ENCODE peak calls at places on chromosomes 1 and 21, in four cellular contexts. X is K562, N is A549, W is H1. E is an unnamed sample.

GRCh38 chr1:16162163-16162822 is 6.4 kb upstream of the EPHA2 start:
- DNase-seq in X (peak; percentile 96), N (no peak), W (peak; percentile 87), E (no peak)

GRCh38 chr1:223844521-223844961 is 1.2 kb downstream of the TP53BP2 start:
- DNase-seq in X (no peak), N (no peak), W (no peak), E (no peak)

GRCh38 chr21:45440736-45441350 is 35.9 kb downstream of the COL18A1 start:
- DNase-seq in X (no peak), N (no peak), W (no peak), E (no peak)

GRCh38 chr21:30329203-30329868 is 8.2 kb downstream of the KRTAP27-1 start:
- DNase-seq in X (no peak), N (no peak), W (no peak), E (no peak)

GRCh38 chr1:233240839-233241682 is 54.5 kb downstream of the PCNX2 start:
- DNase-seq in X (peak; percentile 49), N (peak; percentile 64), W (no peak), E (peak; percentile 8)

GRCh38 chr1:113784104-113784779 is 25.0 kb upstream of the PHTF1 start:
- DNase-seq in X (no peak), N (no peak), W (no peak), E (no peak)

GRCh38 chr1:244352156-244352830 is 99.4 kb downstream of the ADSS2 start:
- DNase-seq in X (no peak), N (no peak), W (no peak), E (no peak)

GRCh38 chr21:26120833-26121232 is 49.7 kb downstream of the APP start:
- DNase-seq in X (no peak), N (no peak), W (no peak), E (no peak)

GRCh38 chr1:166479052-166479631 is 312.3 kb upstream of the FAM78B start:
- DNase-seq in X (peak; percentile 66), N (peak; percentile 42), W (peak; percentile 78), E (peak; percentile 30)

GRCh38 chr1:201561604-201562003 is 22.7 kb downstream of the NAV1 start:
- DNase-seq in X (no peak), N (no peak), W (no peak), E (no peak)

GRCh38 chr1:52059326-52059725 is 3.2 kb downstream of the BTF3L4 start:
- DNase-seq in X (no peak), N (no peak), W (no peak), E (no peak)

GRCh38 chr21:37447288-37447936 is 80.8 kb downstream of the DYRK1A start:
- DNase-seq in X (no peak), N (no peak), W (no peak), E (no peak)

GRCh38 chr1:28577052-28577678 is 14.9 kb upstream of the RAB42 start:
- DNase-seq in X (peak; percentile 31), N (no peak), W (no peak), E (peak; percentile 25)

GRCh38 chr1:203028067-203028783 is 1.9 kb downstream of the PPFIA4 start:
- DNase-seq in X (no peak), N (no peak), W (no peak), E (no peak)

GRCh38 chr1:234743866-234744581 is 134.0 kb upstream of the IRF2BP2 start:
- DNase-seq in X (no peak), N (no peak), W (no peak), E (no peak)

GRCh38 chr1:168636642-168637111 is 60.3 kb downstream of the XCL1 start:
- DNase-seq in X (no peak), N (peak; percentile 19), W (no peak), E (no peak)

GRCh38 chr1:40421348-40421693 is 29.0 kb upstream of the ZFP69B start:
- DNase-seq in X (no peak), N (no peak), W (no peak), E (no peak)

GRCh38 chr1:81305997-81306452 is 494.7 kb upstream of the ADGRL2 start:
- DNase-seq in X (no peak), N (peak; percentile 45), W (peak; percentile 49), E (no peak)

GRCh38 chr1:196438324-196438723 is 169.9 kb downstream of the KCNT2 start:
- DNase-seq in X (no peak), N (peak; percentile 80), W (no peak), E (peak; percentile 84)

DNA sequence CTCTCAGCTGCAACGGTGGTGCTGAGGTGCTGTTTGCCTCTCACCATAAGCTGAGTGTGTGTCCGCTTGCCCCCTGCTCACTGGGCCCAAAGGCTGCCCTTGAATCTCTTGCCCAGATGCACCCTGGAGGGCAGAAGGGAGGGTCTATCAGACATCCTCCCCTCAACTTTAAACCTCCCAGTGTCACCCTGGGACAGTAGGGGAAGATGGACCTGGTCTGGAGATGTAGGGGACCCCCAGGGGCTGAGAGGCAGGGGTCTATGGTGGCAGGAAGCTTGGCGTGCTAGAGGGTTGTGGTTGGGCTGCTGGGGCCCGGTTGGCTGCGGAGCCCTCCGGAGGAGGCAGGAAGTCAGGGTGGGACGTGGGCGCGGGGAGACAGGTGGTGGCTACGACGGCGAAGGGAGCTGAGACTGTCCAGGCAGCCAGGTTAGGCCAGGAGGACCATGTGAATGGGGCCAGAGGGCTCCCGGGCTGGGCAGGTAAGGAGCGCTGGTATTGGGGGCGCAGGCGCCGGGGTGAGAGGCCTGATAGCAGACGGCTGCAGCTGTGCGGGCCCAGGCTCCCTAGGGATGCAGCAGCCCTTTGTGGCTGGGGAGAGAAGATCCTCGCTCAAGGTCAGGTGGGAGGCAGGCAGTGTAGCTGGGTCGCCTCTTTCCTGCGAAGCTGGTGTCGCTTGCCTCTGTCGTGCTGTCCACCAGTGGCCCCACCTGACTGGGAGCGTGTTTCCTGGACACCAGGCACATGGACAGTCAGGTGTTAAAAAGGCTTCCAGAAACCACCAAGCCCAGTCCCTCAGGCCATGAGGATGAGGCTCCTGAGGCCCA is at the start of gene LCK:
- DNase-seq in X (no peak), N (no peak), W (peak; percentile 55), E (no peak)
- TF ChIP-seq RNF2 in X (no peak), N (no peak), W (no peak), E (no peak)

GRCh38 chr1:184664042-184664659 is 90.5 kb downstream of the EDEM3 start:
- DNase-seq in X (peak; percentile 77), N (peak; percentile 56), W (peak; percentile 94), E (peak; percentile 19)
- TF ChIP-seq RNF2 in X (no peak), N (no peak), W (no peak), E (no peak)

GRCh38 chr21:43921979-43922945 is 57.2 kb downstream of the AGPAT3 start:
- DNase-seq in X (peak; percentile 89), N (no peak), W (no peak), E (no peak)
- TF ChIP-seq RNF2 in X (peak; percentile 97), N (no peak), W (no peak), E (no peak)

GRCh38 chr1:6127587-6128163 is 52.4 kb downstream of the CHD5 start:
- DNase-seq in X (peak; percentile 100), N (peak; percentile 67), W (peak; percentile 92), E (no peak)
- TF ChIP-seq RNF2 in X (no peak), N (no peak), W (no peak), E (no peak)